ENCODE peak calls at places on chromosomes 16 and 17, in six cellular contexts. G is fibroblast of lung, P is EL, R is AG09319, C is EH, M is immature natural killer cell. H is an unnamed sample.
A peak's percentile ranks its signal among the peaks of the same experiment; 100 is the strongest.

GRCh38 chr17:38920374-38921291 is 4.8 kb upstream of the LASP1NB start:
- DNase-seq in C (no peak), P (no peak), G (no peak), M (no peak), R (no peak), H (no peak)

GRCh38 chr16:14371778-14372431 is 258.2 kb downstream of the PARN start:
- DNase-seq in R (no peak), P (no peak), M (no peak), G (no peak), C (no peak), H (no peak)

GRCh38 chr17:17682737-17683675 is 1.7 kb downstream of the RAI1 start:
- DNase-seq in R (peak; percentile 73), P (peak; percentile 86), G (peak; percentile 86), C (peak; percentile 93), M (peak; percentile 59), H (no peak)

GRCh38 chr17:75755205-75755901 is 9.6 kb downstream of the GALK1 start:
- DNase-seq in G (no peak), P (peak; percentile 49), C (peak; percentile 25), M (no peak), R (no peak), H (no peak)

GRCh38 chr17:74334393-74335039 is 8.5 kb downstream of the KIF19 start:
- DNase-seq in C (no peak), P (no peak), G (no peak), R (no peak), M (no peak), H (no peak)

GRCh38 chr17:82399030-82399429 is 19.1 kb upstream of the HEXD start:
- DNase-seq in M (no peak), R (peak; percentile 91), G (peak; percentile 55), P (peak; percentile 55), C (peak; percentile 90), H (peak; percentile 34)

GRCh38 chr17:16215002-16215272 is 397 bp downstream of the NCOR1 start:
- DNase-seq in R (no peak), M (no peak), P (peak; percentile 53), G (peak; percentile 40), C (peak; percentile 40), H (no peak)

GRCh38 chr16:66207864-66208226 is 158.6 kb upstream of the CDH5 start:
- DNase-seq in P (no peak), C (no peak), G (no peak), M (no peak), R (no peak), H (no peak)

GRCh38 chr17:65550075-65550635 is 11.3 kb downstream of the AXIN2 start:
- DNase-seq in P (no peak), M (no peak), C (no peak), G (no peak), R (no peak), H (no peak)